ENCODE peak calls at places on chromosome 22, in six cellular contexts. One of them, this sample, is unnamed.

GRCh38 chr22:48554893-48555552 is 1272.7 kb downstream of the BRD1 start:
- DNase-seq in IMR-90: no peak
- DNase-seq in mesendoderm: peak; percentile 65
- DNase-seq in mesenchymal stem cell: no peak
- DNase-seq in neuronal stem cell: no peak
- DNase-seq in H1: peak; percentile 63
- DNase-seq in this sample: peak; percentile 68

GRCh38 chr22:44261164-44261860 is 51.4 kb downstream of the SHISAL1 start:
- DNase-seq in mesenchymal stem cell: no peak
- DNase-seq in mesendoderm: no peak
- DNase-seq in H1: no peak
- DNase-seq in neuronal stem cell: no peak
- DNase-seq in IMR-90: no peak
- DNase-seq in this sample: no peak

GRCh38 chr22:26744892-26745808 is 87.8 kb downstream of the MIAT start:
- DNase-seq in mesenchymal stem cell: no peak
- DNase-seq in IMR-90: no peak
- DNase-seq in H1: no peak
- DNase-seq in neuronal stem cell: no peak
- DNase-seq in mesendoderm: no peak
- DNase-seq in this sample: no peak

GRCh38 chr22:19043111-19044085 is 78.8 kb downstream of the DGCR2 start:
- DNase-seq in neuronal stem cell: no peak
- DNase-seq in mesenchymal stem cell: no peak
- DNase-seq in IMR-90: peak; percentile 15
- DNase-seq in mesendoderm: no peak
- DNase-seq in H1: no peak
- DNase-seq in this sample: no peak

GRCh38 chr22:26763633-26764295 is 106.4 kb downstream of the MIAT start:
- DNase-seq in mesendoderm: no peak
- DNase-seq in neuronal stem cell: no peak
- DNase-seq in IMR-90: peak; percentile 45
- DNase-seq in mesenchymal stem cell: peak; percentile 27
- DNase-seq in H1: no peak
- DNase-seq in this sample: no peak

GRCh38 chr22:25658641-25659040 is 83.3 kb upstream of the MYO18B start:
- DNase-seq in mesendoderm: no peak
- DNase-seq in H1: no peak
- DNase-seq in neuronal stem cell: no peak
- DNase-seq in IMR-90: no peak
- DNase-seq in mesenchymal stem cell: no peak
- DNase-seq in this sample: no peak

GRCh38 chr22:24728790-24729637 is 45.5 kb downstream of the PIWIL3 start:
- DNase-seq in mesendoderm: no peak
- DNase-seq in neuronal stem cell: no peak
- DNase-seq in mesenchymal stem cell: peak; percentile 49
- DNase-seq in H1: no peak
- DNase-seq in IMR-90: peak; percentile 74
- DNase-seq in this sample: no peak

GRCh38 chr22:35328472-35328885 is 28.8 kb downstream of the TOM1 start:
- DNase-seq in H1: no peak
- DNase-seq in neuronal stem cell: no peak
- DNase-seq in IMR-90: no peak
- DNase-seq in mesendoderm: no peak
- DNase-seq in mesenchymal stem cell: no peak
- DNase-seq in this sample: no peak

GRCh38 chr22:25016311-25016710 is 63.8 kb downstream of the KIAA1671 start:
- DNase-seq in IMR-90: no peak
- DNase-seq in mesenchymal stem cell: no peak
- DNase-seq in neuronal stem cell: no peak
- DNase-seq in H1: no peak
- DNase-seq in mesendoderm: no peak
- DNase-seq in this sample: no peak

GRCh38 chr22:44544523-44545433 is 46.7 kb upstream of the RTL6 start:
- DNase-seq in neuronal stem cell: no peak
- DNase-seq in IMR-90: no peak
- DNase-seq in H1: no peak
- DNase-seq in mesendoderm: no peak
- DNase-seq in mesenchymal stem cell: no peak
- DNase-seq in this sample: no peak

GRCh38 chr22:36048911-36049677 is 20.5 kb upstream of the RBFOX2 start:
- DNase-seq in H1: no peak
- DNase-seq in mesenchymal stem cell: no peak
- DNase-seq in neuronal stem cell: no peak
- DNase-seq in IMR-90: peak; percentile 77
- DNase-seq in mesendoderm: no peak
- DNase-seq in this sample: no peak

GRCh38 chr22:31898911-31899310 is 45.4 kb upstream of the YWHAH start:
- DNase-seq in H1: no peak
- DNase-seq in neuronal stem cell: peak; percentile 23
- DNase-seq in mesendoderm: peak; percentile 12
- DNase-seq in mesenchymal stem cell: no peak
- DNase-seq in IMR-90: no peak
- DNase-seq in this sample: no peak

GRCh38 chr22:38230108-38230825 is 28.5 kb downstream of the MAFF start:
- DNase-seq in mesendoderm: peak; percentile 78
- DNase-seq in H1: no peak
- DNase-seq in mesenchymal stem cell: peak; percentile 58
- DNase-seq in IMR-90: no peak
- DNase-seq in neuronal stem cell: no peak
- DNase-seq in this sample: peak; percentile 70

GRCh38 chr22:17627961-17628303 is 617 bp downstream of the ATP6V1E1 start:
- DNase-seq in mesenchymal stem cell: peak; percentile 11
- DNase-seq in neuronal stem cell: no peak
- DNase-seq in mesendoderm: peak; percentile 6
- DNase-seq in IMR-90: no peak
- DNase-seq in H1: no peak
- DNase-seq in this sample: no peak

GRCh38 chr22:48089601-48090331 is 1327.3 kb downstream of the TBC1D22A start:
- DNase-seq in H1: no peak
- DNase-seq in IMR-90: no peak
- DNase-seq in mesendoderm: no peak
- DNase-seq in neuronal stem cell: no peak
- DNase-seq in mesenchymal stem cell: no peak
- DNase-seq in this sample: no peak

GRCh38 chr22:49918911-49919881 is 762 bp downstream of the CRELD2 start:
- DNase-seq in mesenchymal stem cell: no peak
- DNase-seq in H1: no peak
- DNase-seq in neuronal stem cell: no peak
- DNase-seq in mesendoderm: no peak
- DNase-seq in IMR-90: no peak
- DNase-seq in this sample: no peak
- H4K8ac ChIP-seq in mesenchymal stem cell: peak overlapping the region; percentile 84
- H4K8ac ChIP-seq in H1: peak overlapping the region; percentile 5
- H4K8ac ChIP-seq in neuronal stem cell: no peak overlapping the region
- H4K8ac ChIP-seq in mesendoderm: no peak overlapping the region
- H4K8ac ChIP-seq in IMR-90: peak overlapping the region; percentile 33
- H4K8ac ChIP-seq in this sample: no peak overlapping the region

GRCh38 chr22:45626198-45626651 is 45.4 kb upstream of the ATXN10 start:
- DNase-seq in IMR-90: no peak
- DNase-seq in H1: no peak
- DNase-seq in mesenchymal stem cell: no peak
- DNase-seq in neuronal stem cell: no peak
- DNase-seq in mesendoderm: no peak
- DNase-seq in this sample: no peak

GRCh38 chr22:45617948-45618347 is 53.7 kb upstream of the ATXN10 start:
- DNase-seq in mesenchymal stem cell: no peak
- DNase-seq in H1: no peak
- DNase-seq in mesendoderm: no peak
- DNase-seq in IMR-90: no peak
- DNase-seq in neuronal stem cell: no peak
- DNase-seq in this sample: no peak

GRCh38 chr22:45616432-45616831 is 55.2 kb upstream of the ATXN10 start:
- DNase-seq in mesendoderm: no peak
- DNase-seq in mesenchymal stem cell: no peak
- DNase-seq in IMR-90: no peak
- DNase-seq in neuronal stem cell: no peak
- DNase-seq in H1: no peak
- DNase-seq in this sample: no peak

GRCh38 chr22:45620707-45621106 is 50.9 kb upstream of the ATXN10 start:
- DNase-seq in mesendoderm: peak; percentile 54
- DNase-seq in IMR-90: no peak
- DNase-seq in mesenchymal stem cell: no peak
- DNase-seq in neuronal stem cell: no peak
- DNase-seq in H1: no peak
- DNase-seq in this sample: no peak

GRCh38 chr22:45621836-45622600 is 49.6 kb upstream of the ATXN10 start:
- DNase-seq in mesenchymal stem cell: no peak
- DNase-seq in IMR-90: no peak
- DNase-seq in H1: no peak
- DNase-seq in mesendoderm: no peak
- DNase-seq in neuronal stem cell: no peak
- DNase-seq in this sample: no peak
- H4K8ac ChIP-seq in mesenchymal stem cell: no peak overlapping the region
- H4K8ac ChIP-seq in IMR-90: no peak overlapping the region
- H4K8ac ChIP-seq in H1: peak overlapping the region; percentile 48
- H4K8ac ChIP-seq in mesendoderm: no peak overlapping the region
- H4K8ac ChIP-seq in neuronal stem cell: no peak overlapping the region
- H4K8ac ChIP-seq in this sample: no peak overlapping the region

GRCh38 chr22:29559030-29559429 is 5.5 kb upstream of the THOC5 start:
- DNase-seq in neuronal stem cell: no peak
- DNase-seq in IMR-90: no peak
- DNase-seq in mesenchymal stem cell: no peak
- DNase-seq in H1: no peak
- DNase-seq in mesendoderm: no peak
- DNase-seq in this sample: no peak

GRCh38 chr22:29555065-29555644 is 1.6 kb upstream of the THOC5 start:
- DNase-seq in mesendoderm: no peak
- DNase-seq in neuronal stem cell: no peak
- DNase-seq in H1: no peak
- DNase-seq in IMR-90: peak; percentile 18
- DNase-seq in mesenchymal stem cell: no peak
- DNase-seq in this sample: no peak

GRCh38 chr22:29550005-29550404 is 3.6 kb downstream of the THOC5 start:
- DNase-seq in mesenchymal stem cell: no peak
- DNase-seq in mesendoderm: no peak
- DNase-seq in IMR-90: no peak
- DNase-seq in neuronal stem cell: no peak
- DNase-seq in H1: no peak
- DNase-seq in this sample: no peak

GRCh38 chr22:29553391-29554224 is at the start of gene THOC5:
- DNase-seq in IMR-90: peak; percentile 94
- DNase-seq in H1: peak; percentile 90
- DNase-seq in mesenchymal stem cell: peak; percentile 97
- DNase-seq in neuronal stem cell: peak; percentile 85
- DNase-seq in mesendoderm: peak; percentile 97
- DNase-seq in this sample: peak; percentile 96
- H4K8ac ChIP-seq in IMR-90: peak within 1 kb of the TSS; percentile 97
- H4K8ac ChIP-seq in H1: peak within 1 kb of the TSS; percentile 39
- H4K8ac ChIP-seq in mesenchymal stem cell: peak within 1 kb of the TSS; percentile 63
- H4K8ac ChIP-seq in neuronal stem cell: no peak within 1 kb of the TSS
- H4K8ac ChIP-seq in mesendoderm: no peak within 1 kb of the TSS
- H4K8ac ChIP-seq in this sample: no peak within 1 kb of the TSS

GRCh38 chr22:23401910-23402274 is 178.2 kb downstream of the IGLL1 start:
- DNase-seq in mesenchymal stem cell: no peak
- DNase-seq in mesendoderm: no peak
- DNase-seq in H1: no peak
- DNase-seq in neuronal stem cell: no peak
- DNase-seq in IMR-90: no peak
- DNase-seq in this sample: no peak

GRCh38 chr22:23403720-23404688 is 176.1 kb downstream of the IGLL1 start:
- DNase-seq in neuronal stem cell: no peak
- DNase-seq in mesenchymal stem cell: peak; percentile 6
- DNase-seq in IMR-90: no peak
- DNase-seq in mesendoderm: no peak
- DNase-seq in H1: no peak
- DNase-seq in this sample: no peak

GRCh38 chr22:23403152-23403719 is 176.9 kb downstream of the IGLL1 start:
- DNase-seq in IMR-90: no peak
- DNase-seq in H1: no peak
- DNase-seq in mesenchymal stem cell: no peak
- DNase-seq in neuronal stem cell: no peak
- DNase-seq in mesendoderm: no peak
- DNase-seq in this sample: no peak

GRCh38 chr22:23401111-23401909 is 178.8 kb downstream of the IGLL1 start:
- DNase-seq in neuronal stem cell: no peak
- DNase-seq in H1: no peak
- DNase-seq in IMR-90: peak; percentile 75
- DNase-seq in mesenchymal stem cell: peak; percentile 68
- DNase-seq in mesendoderm: peak; percentile 64
- DNase-seq in this sample: no peak

DNA sequence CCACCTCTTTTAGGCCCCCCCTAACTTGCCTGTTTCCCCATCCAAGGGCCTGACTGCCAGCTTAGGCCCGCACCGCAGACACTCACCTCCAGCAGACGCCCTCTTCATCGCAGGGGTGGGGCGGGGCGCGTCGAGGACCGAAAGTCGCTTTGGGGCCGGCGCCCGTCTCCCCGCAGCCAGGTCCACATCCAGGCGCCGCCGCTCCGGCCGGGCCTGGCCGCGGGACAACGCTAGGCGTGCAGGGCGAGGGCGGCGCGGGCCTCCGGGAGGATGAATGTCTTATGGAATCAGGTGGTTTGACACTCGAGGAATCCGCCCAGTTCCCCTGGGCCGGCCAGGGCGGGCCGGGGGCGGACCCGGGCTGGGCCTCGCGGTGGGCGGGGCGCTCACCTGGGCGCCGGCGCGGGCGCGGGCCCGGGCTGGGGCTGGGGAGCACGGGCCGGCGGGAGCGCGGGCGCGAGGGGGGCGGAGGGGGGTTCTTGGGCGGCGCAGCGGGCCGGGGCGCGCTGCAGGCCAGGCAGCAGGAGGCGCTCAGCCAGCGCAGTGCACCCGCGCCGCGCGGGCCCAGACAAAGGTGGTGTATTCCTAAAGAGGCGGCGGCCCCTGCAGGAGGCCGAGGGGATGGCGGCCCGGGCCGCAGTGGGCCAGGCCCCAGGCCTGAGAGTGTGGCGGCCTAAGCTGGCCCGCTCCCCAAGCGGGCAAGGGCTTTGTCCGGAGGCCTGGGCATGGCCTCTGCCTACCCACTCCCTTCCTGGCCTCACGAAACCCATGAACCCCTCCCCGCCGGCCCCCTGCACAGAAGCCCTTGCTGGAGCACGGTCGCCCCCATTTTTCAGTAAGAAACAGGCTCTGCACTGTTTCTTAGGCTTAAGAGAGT is 177.6 kb downstream of the IGLL1 start:
- DNase-seq in mesenchymal stem cell: peak; percentile 52
- DNase-seq in mesendoderm: peak; percentile 92
- DNase-seq in IMR-90: peak; percentile 19
- DNase-seq in H1: peak; percentile 82
- DNase-seq in neuronal stem cell: peak; percentile 69
- DNase-seq in this sample: peak; percentile 84
- H4K8ac ChIP-seq in mesenchymal stem cell: no peak overlapping the region
- H4K8ac ChIP-seq in mesendoderm: no peak overlapping the region
- H4K8ac ChIP-seq in IMR-90: no peak overlapping the region
- H4K8ac ChIP-seq in H1: peak overlapping the region; percentile 25
- H4K8ac ChIP-seq in neuronal stem cell: no peak overlapping the region
- H4K8ac ChIP-seq in this sample: no peak overlapping the region

GRCh38 chr22:41697126-41697775 is 2.1 kb upstream of the MEI1 start:
- DNase-seq in mesendoderm: peak; percentile 97
- DNase-seq in H1: peak; percentile 100
- DNase-seq in neuronal stem cell: peak; percentile 97
- DNase-seq in IMR-90: peak; percentile 80
- DNase-seq in mesenchymal stem cell: peak; percentile 90
- DNase-seq in this sample: peak; percentile 96
- H4K8ac ChIP-seq in mesendoderm: no peak overlapping the region
- H4K8ac ChIP-seq in H1: no peak overlapping the region
- H4K8ac ChIP-seq in neuronal stem cell: no peak overlapping the region
- H4K8ac ChIP-seq in IMR-90: peak overlapping the region; percentile 95
- H4K8ac ChIP-seq in mesenchymal stem cell: peak overlapping the region; percentile 89
- H4K8ac ChIP-seq in this sample: no peak overlapping the region